ENCODE peak calls at places on chromosomes 13 and 19, in four cellular contexts. One of them, this sample, is unnamed.

GRCh38 chr13:102405499-102406079 is 3.7 kb upstream of the FGF14 start:
- DNase-seq in cardiac muscle cell: peak; percentile 67
- DNase-seq in left ventricle myocardium inferior: no peak
- DNase-seq in sigmoid colon: no peak
- DNase-seq in this sample: no peak

GRCh38 chr19:47704024-47704423 is 9.2 kb upstream of the EHD2 start:
- DNase-seq in cardiac muscle cell: no peak
- DNase-seq in left ventricle myocardium inferior: no peak
- DNase-seq in sigmoid colon: no peak
- DNase-seq in this sample: no peak

GRCh38 chr19:5130371-5131030 is 161.6 kb downstream of the KDM4B start:
- DNase-seq in cardiac muscle cell: no peak
- DNase-seq in left ventricle myocardium inferior: no peak
- DNase-seq in sigmoid colon: no peak
- DNase-seq in this sample: no peak

GRCh38 chr19:11781295-11782057 is 14.7 kb downstream of the ZNF441 start:
- DNase-seq in cardiac muscle cell: no peak
- DNase-seq in left ventricle myocardium inferior: no peak
- DNase-seq in sigmoid colon: no peak
- DNase-seq in this sample: no peak

GRCh38 chr19:15836595-15837398 is 21.3 kb upstream of the OR10H1 start:
- DNase-seq in cardiac muscle cell: no peak
- DNase-seq in left ventricle myocardium inferior: peak; percentile 97
- DNase-seq in sigmoid colon: peak; percentile 99
- DNase-seq in this sample: peak; percentile 61

GRCh38 chr13:26051231-26052135 is at the start of gene SHISA2:
- DNase-seq in cardiac muscle cell: peak; percentile 83
- DNase-seq in left ventricle myocardium inferior: peak; percentile 27
- DNase-seq in sigmoid colon: no peak
- DNase-seq in this sample: no peak

GRCh38 chr19:29810504-29810871 is 1.3 kb upstream of the CCNE1 start:
- DNase-seq in cardiac muscle cell: peak; percentile 32
- DNase-seq in left ventricle myocardium inferior: no peak
- DNase-seq in sigmoid colon: no peak
- DNase-seq in this sample: no peak

GRCh38 chr19:16447015-16447384 is 24.8 kb downstream of the EPS15L1 start:
- DNase-seq in cardiac muscle cell: peak; percentile 73
- DNase-seq in left ventricle myocardium inferior: peak; percentile 82
- DNase-seq in sigmoid colon: peak; percentile 86
- DNase-seq in this sample: peak; percentile 57

GRCh38 chr13:77360032-77360431 is 33.1 kb upstream of the MYCBP2 start:
- DNase-seq in cardiac muscle cell: no peak
- DNase-seq in left ventricle myocardium inferior: no peak
- DNase-seq in sigmoid colon: no peak
- DNase-seq in this sample: no peak

GRCh38 chr19:18876865-18877264 is 19.1 kb downstream of the CERS1 start:
- DNase-seq in cardiac muscle cell: no peak
- DNase-seq in left ventricle myocardium inferior: no peak
- DNase-seq in sigmoid colon: no peak
- DNase-seq in this sample: no peak

GRCh38 chr13:98182153-98182552 is 5.1 kb upstream of the RNF113B start:
- DNase-seq in cardiac muscle cell: no peak
- DNase-seq in left ventricle myocardium inferior: no peak
- DNase-seq in sigmoid colon: no peak
- DNase-seq in this sample: no peak

GRCh38 chr19:47430041-47430802 is 10.9 kb upstream of the MEIS3 start:
- DNase-seq in cardiac muscle cell: peak; percentile 33
- DNase-seq in left ventricle myocardium inferior: no peak
- DNase-seq in sigmoid colon: no peak
- DNase-seq in this sample: no peak

GRCh38 chr19:13275016-13275722 is 125.0 kb downstream of the IER2 start:
- DNase-seq in cardiac muscle cell: no peak
- DNase-seq in left ventricle myocardium inferior: no peak
- DNase-seq in sigmoid colon: no peak
- DNase-seq in this sample: no peak

GRCh38 chr13:26653310-26653709 is 95.8 kb downstream of the WASF3 start:
- DNase-seq in cardiac muscle cell: no peak
- DNase-seq in left ventricle myocardium inferior: no peak
- DNase-seq in sigmoid colon: no peak
- DNase-seq in this sample: peak; percentile 26

DNA sequence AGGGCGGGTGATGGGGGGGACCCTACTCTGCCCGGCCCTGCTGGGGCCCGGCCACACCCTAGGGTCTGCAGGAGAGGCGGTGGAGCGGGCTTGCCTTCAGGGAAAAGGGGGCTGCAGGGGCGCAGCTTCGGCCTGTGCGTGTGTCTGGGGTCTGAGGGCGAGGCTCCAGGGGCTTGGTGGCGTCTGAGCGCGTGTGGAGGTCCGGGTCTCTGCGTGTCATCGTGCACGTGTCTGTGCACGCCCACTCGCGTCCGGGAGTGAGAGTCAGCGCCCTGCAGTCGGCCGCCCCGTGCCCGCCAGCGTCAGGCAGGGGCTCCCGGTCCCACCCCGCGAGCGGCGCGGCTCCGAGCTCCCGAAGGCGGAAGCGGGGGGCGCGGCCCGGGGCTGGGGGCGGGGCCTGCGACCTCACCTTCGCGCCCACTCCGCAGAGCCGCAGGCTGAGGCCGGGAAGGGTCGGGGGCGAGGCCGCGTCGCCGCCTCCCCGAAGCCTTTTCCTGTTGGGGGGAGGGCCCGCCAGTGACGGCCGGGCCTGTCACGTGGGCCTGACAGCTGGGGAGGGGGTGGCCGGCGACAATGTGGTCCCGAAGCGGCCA is at the start of gene ARHGAP45:
- DNase-seq in cardiac muscle cell: no peak
- DNase-seq in left ventricle myocardium inferior: no peak
- DNase-seq in sigmoid colon: no peak
- DNase-seq in this sample: no peak
- H3K4me3 ChIP-seq in cardiac muscle cell: peak within 1 kb of the TSS; percentile 21
- H3K4me3 ChIP-seq in left ventricle myocardium inferior: peak within 1 kb of the TSS; percentile 60
- H3K4me3 ChIP-seq in sigmoid colon: peak within 1 kb of the TSS; percentile 2
- H3K4me3 ChIP-seq in this sample: peak within 1 kb of the TSS; percentile 34

DNA sequence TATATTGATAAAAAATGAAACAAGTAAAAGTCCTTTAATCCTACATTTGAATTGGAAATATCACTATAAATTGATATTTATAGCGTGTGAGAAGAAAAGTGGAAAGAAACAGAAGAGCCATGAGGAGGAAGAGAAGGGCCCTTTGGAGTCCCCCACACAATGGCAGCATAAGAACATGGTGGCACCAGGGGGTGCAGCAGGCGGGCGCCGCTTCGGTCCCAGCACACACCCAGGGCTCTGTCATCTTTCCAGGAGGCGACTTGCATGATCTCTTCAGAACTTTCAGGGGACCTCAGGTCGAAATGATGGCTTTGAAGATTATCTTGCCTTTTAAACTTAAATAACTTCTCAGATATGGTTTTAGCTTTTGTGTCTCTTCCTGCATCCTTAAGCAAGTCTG is 91.8 kb downstream of the TUBGCP3 start:
- DNase-seq in cardiac muscle cell: no peak
- DNase-seq in left ventricle myocardium inferior: no peak
- DNase-seq in sigmoid colon: no peak
- DNase-seq in this sample: no peak
- TF ChIP-seq CTCF in cardiac muscle cell: no peak
- TF ChIP-seq CTCF in left ventricle myocardium inferior: no peak
- TF ChIP-seq CTCF in sigmoid colon: no peak
- TF ChIP-seq CTCF in this sample: no peak

DNA sequence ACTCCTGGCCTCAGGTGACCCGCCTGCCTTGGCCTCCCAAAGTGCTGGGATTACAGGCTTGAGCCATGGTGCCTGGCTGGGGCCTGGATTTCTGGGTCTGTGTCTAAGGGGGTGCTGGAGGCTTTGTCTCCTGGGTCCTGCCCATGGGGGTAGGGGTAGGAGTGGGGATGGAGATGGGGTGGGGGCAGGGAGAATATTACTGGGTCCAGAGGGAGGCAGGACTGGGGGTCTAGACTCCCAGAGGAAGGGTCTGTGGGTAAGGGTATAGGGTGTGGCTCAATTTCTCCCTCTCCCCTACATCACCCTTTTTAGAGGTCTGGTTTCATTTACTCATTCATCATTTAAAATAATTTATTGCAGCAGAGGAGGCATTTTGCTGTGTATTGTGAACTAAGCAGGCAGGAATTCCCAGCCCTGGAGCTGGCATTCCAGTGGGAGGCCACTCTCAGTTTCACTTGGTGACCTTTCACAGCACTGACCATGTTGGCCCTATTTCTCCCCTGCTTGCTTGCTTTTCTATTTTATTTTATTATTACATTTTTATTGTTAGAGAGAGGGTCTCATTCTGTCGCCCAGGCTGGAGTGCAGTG is 810 bp upstream of the NFKBID start:
- DNase-seq in cardiac muscle cell: no peak
- DNase-seq in left ventricle myocardium inferior: no peak
- DNase-seq in sigmoid colon: no peak
- DNase-seq in this sample: peak; percentile 9
- H3K4me3 ChIP-seq in cardiac muscle cell: no peak overlapping the region
- H3K4me3 ChIP-seq in left ventricle myocardium inferior: peak overlapping the region; percentile 86
- H3K4me3 ChIP-seq in sigmoid colon: no peak overlapping the region
- H3K4me3 ChIP-seq in this sample: peak overlapping the region; percentile 71

GRCh38 chr19:49801966-49802661 is 11.0 kb downstream of the FUZ start:
- DNase-seq in cardiac muscle cell: peak; percentile 92
- DNase-seq in left ventricle myocardium inferior: peak; percentile 94
- DNase-seq in sigmoid colon: peak; percentile 98
- DNase-seq in this sample: no peak
- TF ChIP-seq CTCF in cardiac muscle cell: peak; percentile 37
- TF ChIP-seq CTCF in left ventricle myocardium inferior: peak; percentile 57
- TF ChIP-seq CTCF in sigmoid colon: peak; percentile 33
- TF ChIP-seq CTCF in this sample: peak; percentile 46

DNA sequence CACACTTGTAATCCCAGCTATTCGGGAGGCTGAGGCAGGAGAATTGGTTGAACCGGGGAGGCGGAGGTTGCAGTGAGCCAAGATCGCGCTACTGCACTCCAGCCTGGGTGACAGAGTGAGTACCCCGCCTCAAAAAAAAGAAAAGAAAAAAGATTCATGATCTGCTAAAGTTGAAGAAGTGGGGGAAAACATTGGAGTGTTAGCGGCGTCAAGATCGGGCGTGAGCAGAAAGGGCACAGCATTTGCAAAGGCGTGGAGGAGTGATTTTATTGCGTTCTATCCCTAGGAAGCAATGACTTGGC is 874 bp upstream of the DNM2 start:
- DNase-seq in cardiac muscle cell: no peak
- DNase-seq in left ventricle myocardium inferior: no peak
- DNase-seq in sigmoid colon: no peak
- DNase-seq in this sample: no peak
- H3K4me3 ChIP-seq in cardiac muscle cell: no peak overlapping the region
- H3K4me3 ChIP-seq in left ventricle myocardium inferior: peak overlapping the region; percentile 51
- H3K4me3 ChIP-seq in sigmoid colon: no peak overlapping the region
- H3K4me3 ChIP-seq in this sample: peak overlapping the region; percentile 41

This sample was measured in AG04449.